ENCODE peak calls at places on chromosomes 6 and 20, in ten cellular contexts. V is SW 1271; B is stimulated activated CD8-positive, alpha-beta memory T cell treated with anti-CD3 and anti-CD28 coated beads, Interleukin-4, amount 100 ng/mL, for 1 hour; X is NCI-H345; H is M059J; Z is stimulated activated CD4-positive, alpha-beta T cell treated with anti-CD3 and anti-CD28 coated beads, Interleukin-1b, Interleukin-23, amount 100 ng/mL, for 24 hours; E is stimulated activated naive CD8-positive, alpha-beta T cell treated with anti-CD3 and anti-CD28 coated beads, Interleukin-15, amount 100 ng/mL, for 72 hours; R is HCEC 1CT; J is mesendoderm; A is GM12892. F is an unnamed sample.

GRCh38 chr6:168035098-168035660 is 37.7 kb downstream of the KIF25 start:
- DNase-seq in V (peak; percentile 66), B (no peak), X (no peak), H (no peak), Z (no peak), E (no peak), R (no peak), J (peak; percentile 59), A (no peak), F (peak; percentile 33)

GRCh38 chr6:157381631-157382621 is 936 bp downstream of the ZDHHC14 start:
- DNase-seq in V (peak; percentile 47), B (no peak), X (peak; percentile 29), H (peak; percentile 69), Z (peak; percentile 44), E (peak; percentile 55), R (peak; percentile 61), J (peak; percentile 37), A (peak; percentile 37), F (peak; percentile 12)

GRCh38 chr6:97958143-97958542 is 675.1 kb upstream of the MMS22L start:
- DNase-seq in V (no peak), B (no peak), X (no peak), H (peak; percentile 72), Z (no peak), E (no peak), R (no peak), J (peak; percentile 83), A (no peak), F (no peak)

GRCh38 chr6:13177617-13178506 is 150.5 kb downstream of the TBC1D7 start:
- DNase-seq in V (no peak), B (no peak), X (peak; percentile 2), H (no peak), Z (no peak), E (no peak), R (no peak), J (no peak), A (no peak), F (no peak)

GRCh38 chr6:83055366-83055964 is 10.2 kb downstream of the UBE3D start:
- DNase-seq in V (peak; percentile 38), B (no peak), X (peak; percentile 51), H (peak; percentile 54), Z (no peak), E (peak; percentile 17), R (peak; percentile 43), J (peak; percentile 56), A (no peak), F (peak; percentile 28)

GRCh38 chr20:41786158-41786557 is 168.0 kb upstream of the CHD6 start:
- DNase-seq in V (no peak), B (no peak), X (no peak), H (peak; percentile 49), Z (no peak), E (no peak), R (peak; percentile 1), J (no peak), A (no peak), F (no peak)

GRCh38 chr20:54207743-54208491 is at the start of gene PFDN4:
- DNase-seq in V (peak; percentile 89), B (peak; percentile 43), X (peak; percentile 75), H (peak; percentile 85), Z (peak; percentile 68), E (peak; percentile 88), R (peak; percentile 86), J (peak; percentile 89), A (peak; percentile 81), F (peak; percentile 77)

GRCh38 chr20:49505518-49505917 is 23.1 kb upstream of the KCNB1 start:
- DNase-seq in V (no peak), B (no peak), X (peak; percentile 79), H (peak; percentile 74), Z (no peak), E (no peak), R (peak; percentile 27), J (peak; percentile 80), A (no peak), F (no peak)

GRCh38 chr6:99522531-99522930 is 7.3 kb upstream of the USP45 start:
- DNase-seq in V (no peak), B (no peak), X (no peak), H (peak; percentile 18), Z (no peak), E (no peak), R (peak; percentile 66), J (peak; percentile 5), A (no peak), F (no peak)

GRCh38 chr6:17226766-17227338 is 54.3 kb upstream of the RBM24 start:
- DNase-seq in V (no peak), B (no peak), X (no peak), H (peak; percentile 52), Z (no peak), E (no peak), R (no peak), J (peak; percentile 42), A (no peak), F (no peak)

GRCh38 chr6:29527126-29527525 is 32.4 kb downstream of the UBD start:
- DNase-seq in V (no peak), B (no peak), X (no peak), H (no peak), Z (no peak), E (no peak), R (no peak), J (no peak), A (no peak), F (no peak)

GRCh38 chr6:53023323-53023722 is 28.2 kb upstream of the GSTA4 start:
- DNase-seq in V (no peak), B (no peak), X (no peak), H (no peak), Z (no peak), E (no peak), R (no peak), J (no peak), A (no peak), F (no peak)

GRCh38 chr6:73074175-73074574 is 151.1 kb downstream of the KHDC1L start:
- DNase-seq in V (no peak), B (no peak), X (no peak), H (peak; percentile 95), Z (no peak), E (no peak), R (peak; percentile 80), J (no peak), A (no peak), F (no peak)

GRCh38 chr6:116008470-116009229 is 52.0 kb downstream of the FRK start:
- DNase-seq in V (no peak), B (no peak), X (no peak), H (peak; percentile 88), Z (no peak), E (no peak), R (peak; percentile 62), J (peak; percentile 32), A (no peak), F (no peak)

GRCh38 chr6:44475417-44475778 is 87.9 kb downstream of the CDC5L start:
- DNase-seq in V (no peak), B (no peak), X (no peak), H (no peak), Z (no peak), E (no peak), R (no peak), J (no peak), A (no peak), F (no peak)

F was measured in NCI-H460.